ENCODE peak calls at places on chromosomes 13 and 19, in eight cellular contexts. L, Z, A, V, B, I, M and S are unnamed samples.

GRCh38 chr19:58091251-58091995 is 6.6 kb downstream of the ZSCAN18 start:
- DNase-seq in L (no peak), Z (no peak), A (no peak), V (no peak), B (no peak), I (no peak), M (no peak), S (no peak)

GRCh38 chr13:112740502-112741131 is 50.8 kb downstream of the ATP11A start:
- DNase-seq in L (no peak), Z (no peak), A (no peak), V (no peak), B (no peak), I (no peak), M (no peak), S (no peak)

GRCh38 chr13:44857061-44857460 is 132.2 kb downstream of the NUFIP1 start:
- DNase-seq in L (no peak), Z (no peak), A (no peak), V (no peak), B (no peak), I (no peak), M (no peak), S (no peak)

GRCh38 chr19:47296036-47296435 is 13.6 kb upstream of the C5AR1 start:
- DNase-seq in L (peak), Z (peak), A (peak), V (peak), B (peak), I (peak), M (peak), S (no peak)

GRCh38 chr13:111470933-111471332 is 150.5 kb downstream of the TEX29 start:
- DNase-seq in L (no peak), Z (no peak), A (no peak), V (no peak), B (no peak), I (no peak), M (no peak), S (no peak)

GRCh38 chr19:50554212-50554611 is 14.0 kb downstream of the LRRC4B start:
- DNase-seq in L (no peak), Z (no peak), A (no peak), V (no peak), B (no peak), I (no peak), M (no peak), S (no peak)

GRCh38 chr19:33429891-33430673 is 56.6 kb downstream of the CEBPG start:
- DNase-seq in L (no peak), Z (no peak), A (no peak), V (no peak), B (no peak), I (peak), M (no peak), S (no peak)

GRCh38 chr19:34664168-34664567 is 12.8 kb downstream of the SCGB2B2 start:
- DNase-seq in L (no peak), Z (no peak), A (no peak), V (no peak), B (no peak), I (no peak), M (no peak), S (no peak)